ENCODE peak calls at places on chromosomes 1 and 21, in six cellular contexts. V is AG09319, I is AG10803, K is neural crest cell, E is NB4, A is GM23338. D is an unnamed sample.

GRCh38 chr1:26190373-26190987 is at the start of gene CATSPER4:
- DNase-seq in V (no peak), I (peak), K (no peak), E (peak), A (peak), D (no peak)

GRCh38 chr1:231162300-231162969 is 577 bp downstream of the TRIM67 start:
- DNase-seq in V (no peak), I (no peak), K (peak), E (peak), A (peak), D (peak)

GRCh38 chr1:57157818-57158606 is 192.2 kb upstream of the C8B start:
- DNase-seq in V (no peak), I (no peak), K (no peak), E (no peak), A (peak), D (no peak)

GRCh38 chr1:54359393-54360162 is 46.6 kb downstream of the SSBP3 start:
- DNase-seq in V (no peak), I (peak), K (no peak), E (no peak), A (no peak), D (no peak)

GRCh38 chr1:37556712-37557196 is at the start of gene DNALI1:
- DNase-seq in V (peak), I (peak), K (peak), E (peak), A (peak), D (peak)

GRCh38 chr1:152164542-152165136 is 5.6 kb upstream of the RPTN start:
- DNase-seq in V (no peak), I (no peak), K (no peak), E (no peak), A (no peak), D (no peak)

GRCh38 chr1:211648336-211648735 is 27.1 kb downstream of the NEK2 start:
- DNase-seq in V (no peak), I (no peak), K (no peak), E (no peak), A (no peak), D (no peak)

GRCh38 chr1:232884262-232884661 is 66.1 kb upstream of the NTPCR start:
- DNase-seq in V (no peak), I (peak), K (no peak), E (no peak), A (no peak), D (peak)

GRCh38 chr21:46599251-46599572 is 5.7 kb downstream of the S100B start:
- DNase-seq in V (peak), I (peak), K (peak), E (no peak), A (peak), D (peak)

GRCh38 chr1:76124196-76124595 is 49.6 kb downstream of the ST6GALNAC3 start:
- DNase-seq in V (no peak), I (no peak), K (no peak), E (no peak), A (no peak), D (no peak)

GRCh38 chr1:38615680-38616079 is 243.9 kb downstream of the RRAGC start:
- DNase-seq in V (no peak), I (no peak), K (no peak), E (no peak), A (no peak), D (no peak)

GRCh38 chr1:18651727-18652126 is 21.1 kb downstream of the PAX7 start:
- DNase-seq in V (no peak), I (no peak), K (no peak), E (no peak), A (peak), D (no peak)

GRCh38 chr1:14064649-14065442 is 364.9 kb downstream of the PRDM2 start:
- DNase-seq in V (no peak), I (no peak), K (no peak), E (no peak), A (no peak), D (no peak)

GRCh38 chr21:45420061-45420521 is 15.1 kb downstream of the COL18A1 start:
- DNase-seq in V (no peak), I (no peak), K (no peak), E (no peak), A (no peak), D (no peak)

GRCh38 chr1:227945891-227946623 is 1.7 kb downstream of the WNT9A start:
- DNase-seq in V (peak), I (peak), K (no peak), E (peak), A (peak), D (peak)

GRCh38 chr21:14057313-14057712 is 153.4 kb downstream of the LIPI start:
- DNase-seq in V (no peak), I (no peak), K (no peak), E (no peak), A (no peak), D (no peak)

GRCh38 chr1:115674011-115674410 is 32.2 kb downstream of the VANGL1 start:
- DNase-seq in V (no peak), I (no peak), K (no peak), E (no peak), A (no peak), D (no peak)

GRCh38 chr1:43668956-43669355 is 19.0 kb downstream of the KDM4A start:
- DNase-seq in V (no peak), I (peak), K (no peak), E (no peak), A (no peak), D (peak)

GRCh38 chr21:26798856-26799751 is 46.1 kb downstream of the ADAMTS1 start:
- DNase-seq in V (no peak), I (no peak), K (no peak), E (no peak), A (no peak), D (peak)

GRCh38 chr1:205286335-205286950 is 35.1 kb downstream of the NUAK2 start:
- DNase-seq in V (no peak), I (peak), K (no peak), E (peak), A (no peak), D (peak)

GRCh38 chr21:33384851-33385331 is 18.3 kb upstream of the IFNGR2 start:
- DNase-seq in V (no peak), I (no peak), K (no peak), E (no peak), A (no peak), D (peak)

GRCh38 chr1:20138961-20139550 is at the start of gene PLA2G2F:
- DNase-seq in V (no peak), I (no peak), K (no peak), E (no peak), A (no peak), D (no peak)

GRCh38 chr1:153985341-153985912 is 712 bp downstream of the RAB13 start:
- DNase-seq in V (no peak), I (peak), K (no peak), E (peak), A (peak), D (peak)

GRCh38 chr1:206930210-206930798 is 8.6 kb upstream of the FCMR start:
- DNase-seq in V (no peak), I (no peak), K (no peak), E (no peak), A (no peak), D (no peak)

GRCh38 chr1:11407301-11407994 is 71.5 kb upstream of the DISP3 start:
- DNase-seq in V (no peak), I (no peak), K (no peak), E (no peak), A (no peak), D (peak)

GRCh38 chr1:176579087-176579486 is 116.1 kb downstream of the PAPPA2 start:
- DNase-seq in V (no peak), I (no peak), K (no peak), E (no peak), A (no peak), D (no peak)

GRCh38 chr1:9700340-9700739 is 48.8 kb downstream of the PIK3CD start:
- DNase-seq in V (no peak), I (peak), K (no peak), E (no peak), A (no peak), D (peak)

GRCh38 chr1:88557044-88557443 is 127.0 kb upstream of the PKN2 start:
- DNase-seq in V (no peak), I (no peak), K (no peak), E (peak), A (no peak), D (no peak)

GRCh38 chr1:43592051-43592665 is 57.8 kb upstream of the KDM4A start:
- DNase-seq in V (no peak), I (no peak), K (no peak), E (no peak), A (no peak), D (no peak)

GRCh38 chr1:67020304-67020703 is 33.6 kb downstream of the SLC35D1 start:
- DNase-seq in V (no peak), I (peak), K (no peak), E (no peak), A (no peak), D (peak)

GRCh38 chr1:62452951-62453350 is 16.1 kb downstream of the USP1 start:
- DNase-seq in V (no peak), I (no peak), K (no peak), E (no peak), A (no peak), D (peak)

GRCh38 chr21:15449556-15449955 is 280.2 kb upstream of the USP25 start:
- DNase-seq in V (no peak), I (no peak), K (no peak), E (no peak), A (no peak), D (no peak)

GRCh38 chr21:15443740-15444117 is 286.1 kb upstream of the USP25 start:
- DNase-seq in V (no peak), I (no peak), K (no peak), E (no peak), A (no peak), D (no peak)

GRCh38 chr21:15444118-15444960 is 285.4 kb upstream of the USP25 start:
- DNase-seq in V (no peak), I (no peak), K (no peak), E (no peak), A (peak), D (no peak)

GRCh38 chr21:15445327-15445726 is 284.5 kb upstream of the USP25 start:
- DNase-seq in V (no peak), I (no peak), K (no peak), E (peak), A (peak), D (no peak)

DNA sequence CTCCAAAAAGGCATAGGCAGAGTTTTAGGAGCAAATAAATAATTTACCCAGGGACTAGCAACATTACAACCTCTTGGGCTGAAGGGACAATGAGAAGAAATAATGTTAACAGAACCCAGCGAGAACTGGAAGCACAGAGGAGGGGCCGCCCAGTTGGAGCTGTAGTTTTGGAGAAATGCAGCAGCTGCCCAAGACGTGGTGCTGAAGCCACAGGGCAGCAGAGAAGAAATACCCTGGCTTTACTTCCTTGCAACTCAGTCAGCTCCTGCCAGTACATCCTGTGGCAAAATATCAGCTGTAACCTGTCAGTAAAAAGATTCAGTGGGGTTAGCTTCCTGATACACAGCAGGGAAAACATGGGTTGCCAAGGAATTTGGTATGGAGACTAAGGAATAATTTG is 283.6 kb upstream of the USP25 start:
- DNase-seq in V (no peak), I (no peak), K (no peak), E (no peak), A (peak), D (no peak)
- TF ChIP-seq CTCF in V (no peak), I (no peak), K (no peak), E (no peak), A (no peak), D (no peak)

GRCh38 chr1:21508580-21509350 is 458 bp upstream of the ALPL start:
- DNase-seq in V (no peak), I (peak), K (peak), E (peak), A (peak), D (no peak)
- TF ChIP-seq CTCF in V (peak), I (peak), K (peak), E (peak), A (no peak), D (peak)

DNA sequence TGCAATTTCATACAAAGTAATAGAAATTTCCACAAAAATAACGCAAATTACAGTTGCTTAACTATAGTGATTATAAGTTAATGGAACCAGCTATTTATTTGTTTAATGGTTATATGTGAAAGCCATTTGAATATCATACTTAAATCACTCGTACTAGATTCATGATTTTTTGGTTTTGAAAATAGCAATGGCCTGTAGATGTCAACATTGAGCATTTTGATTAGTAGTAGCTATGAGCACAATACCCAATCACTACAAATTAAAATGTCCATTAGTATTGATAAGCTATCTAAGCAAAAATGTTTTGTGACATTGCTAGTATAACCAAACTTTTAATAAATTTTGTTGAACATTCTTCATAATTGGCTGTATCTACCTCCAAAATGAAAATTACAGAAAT is 10.0 kb downstream of the COL24A1 start:
- DNase-seq in V (no peak), I (no peak), K (no peak), E (no peak), A (no peak), D (no peak)
- TF ChIP-seq CTCF in V (peak), I (peak), K (peak), E (no peak), A (peak), D (peak)

GRCh38 chr1:40662864-40663263 is 2.6 kb downstream of the RIMS3 start:
- DNase-seq in V (no peak), I (peak), K (no peak), E (peak), A (no peak), D (peak)

GRCh38 chr1:40664167-40664537 is 1.3 kb downstream of the RIMS3 start:
- DNase-seq in V (no peak), I (no peak), K (no peak), E (peak), A (no peak), D (no peak)

GRCh38 chr1:40663324-40664166 is 1.9 kb downstream of the RIMS3 start:
- DNase-seq in V (no peak), I (no peak), K (no peak), E (peak), A (no peak), D (no peak)

GRCh38 chr1:40664791-40665190 is 691 bp downstream of the RIMS3 start:
- DNase-seq in V (no peak), I (no peak), K (no peak), E (no peak), A (no peak), D (no peak)

DNA sequence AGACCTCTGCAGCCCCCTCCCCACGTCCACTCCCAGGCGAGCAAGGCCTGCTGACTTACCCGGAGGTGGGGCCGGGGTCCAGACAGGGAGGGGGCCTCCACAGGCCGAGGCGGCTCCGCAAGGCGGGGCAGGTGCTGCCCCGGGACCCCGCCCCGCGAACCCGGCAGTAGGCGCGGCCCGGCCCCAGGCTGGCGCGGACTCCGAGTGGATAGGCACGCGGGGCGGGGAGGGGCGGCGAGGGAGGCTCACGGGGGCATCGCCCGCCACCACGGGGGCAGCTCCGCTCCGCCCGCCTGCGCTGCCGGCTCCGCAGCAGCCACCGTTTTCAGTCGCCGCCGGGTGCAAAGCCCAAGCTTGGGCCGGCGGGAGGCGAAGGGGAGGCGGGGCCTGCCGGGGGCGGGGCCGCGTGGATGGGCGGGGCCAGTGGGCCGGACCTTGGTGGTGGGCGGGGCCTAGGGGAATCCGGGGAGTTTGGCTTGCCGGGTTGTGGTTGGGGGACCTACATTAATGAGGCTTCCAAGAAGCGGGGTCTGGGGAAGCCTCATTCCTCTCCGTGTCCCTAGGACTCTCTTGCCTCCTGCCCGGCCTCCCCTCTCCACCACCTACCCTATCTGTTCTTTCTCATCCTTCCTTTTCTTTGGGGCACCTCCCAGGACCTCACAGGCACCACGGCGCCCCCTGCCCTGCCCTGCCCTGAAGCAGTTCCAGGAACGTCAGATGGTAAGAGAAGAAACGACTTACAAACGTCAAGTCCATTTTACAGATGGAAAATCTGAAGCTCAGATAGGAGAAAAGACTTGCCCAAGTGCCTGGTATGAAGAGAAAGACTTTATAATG is at the start of gene RIMS3:
- DNase-seq in V (no peak), I (peak), K (peak), E (peak), A (peak), D (no peak)
- TF ChIP-seq CTCF in V (no peak), I (no peak), K (no peak), E (peak), A (peak), D (no peak)

GRCh38 chr1:174301295-174302077 is 142.2 kb downstream of the RABGAP1L start:
- DNase-seq in V (no peak), I (no peak), K (no peak), E (no peak), A (peak), D (no peak)

GRCh38 chr1:174296309-174296708 is 137.0 kb downstream of the RABGAP1L start:
- DNase-seq in V (no peak), I (no peak), K (no peak), E (no peak), A (no peak), D (no peak)

GRCh38 chr1:174297351-174297750 is 138.0 kb downstream of the RABGAP1L start:
- DNase-seq in V (no peak), I (no peak), K (no peak), E (no peak), A (peak), D (no peak)
- TF ChIP-seq CTCF in V (no peak), I (no peak), K (no peak), E (no peak), A (peak), D (no peak)

D was measured in astrocyte.